ENCODE peak calls at places on chromosomes 16 and 17, in six cellular contexts. S is neural crest cell, D is MM.1S, C is AG09309, W is tibial artery, N is B cell. G is an unnamed sample.

GRCh38 chr16:19148189-19148588 is 19.9 kb upstream of the SYT17 start:
- DNase-seq in S (no peak), C (no peak), W (no peak), N (no peak), D (no peak), G (no peak)

GRCh38 chr17:76369804-76370203 is 14.6 kb upstream of the SPHK1 start:
- DNase-seq in S (no peak), C (no peak), D (no peak), W (no peak), N (no peak), G (no peak)

GRCh38 chr17:42051013-42051400 is 606 bp upstream of the C17orf113 start:
- DNase-seq in W (no peak), N (no peak), C (no peak), S (no peak), D (no peak), G (no peak)

GRCh38 chr17:57898487-57899311 is 48.9 kb upstream of the MRPS23 start:
- DNase-seq in N (no peak), S (peak; percentile 57), D (no peak), W (peak; percentile 51), C (no peak), G (peak; percentile 55)

GRCh38 chr16:11955713-11956123 is 9.3 kb upstream of the TNFRSF17 start:
- DNase-seq in W (no peak), C (peak; percentile 95), N (no peak), D (no peak), S (no peak), G (peak; percentile 98)

GRCh38 chr16:61098505-61098904 is 937.7 kb downstream of the CDH8 start:
- DNase-seq in C (no peak), W (no peak), N (no peak), D (peak; percentile 86), S (no peak), G (no peak)

GRCh38 chr16:78930561-78930960 is 670.0 kb downstream of the MAF start:
- DNase-seq in N (no peak), S (no peak), W (no peak), D (no peak), C (no peak), G (no peak)

GRCh38 chr16:56776562-56776961 is 46.6 kb downstream of the NUP93 start:
- DNase-seq in S (no peak), D (no peak), W (no peak), C (peak; percentile 40), N (no peak), G (no peak)

GRCh38 chr17:2406903-2407790 is 6.3 kb upstream of the MNT start:
- DNase-seq in W (peak; percentile 84), C (peak; percentile 66), N (no peak), D (no peak), S (no peak), G (peak; percentile 97)

GRCh38 chr16:67786491-67786890 is 19.9 kb downstream of the RANBP10 start:
- DNase-seq in N (no peak), C (no peak), S (no peak), D (no peak), W (no peak), G (no peak)

GRCh38 chr17:49987681-49988441 is 7.2 kb downstream of the DLX3 start:
- DNase-seq in N (no peak), C (peak; percentile 59), D (no peak), W (no peak), S (no peak), G (peak; percentile 67)

GRCh38 chr16:26736084-26736483 is 330.6 kb upstream of the C16orf82 start:
- DNase-seq in D (no peak), C (no peak), N (no peak), W (no peak), S (no peak), G (no peak)

GRCh38 chr17:8944083-8944482 is 21.4 kb downstream of the PIK3R5 start:
- DNase-seq in D (no peak), N (no peak), S (no peak), C (no peak), W (no peak), G (no peak)

GRCh38 chr16:66346221-66346620 is 20.3 kb upstream of the CDH5 start:
- DNase-seq in N (no peak), D (no peak), S (no peak), W (no peak), C (no peak), G (no peak)

GRCh38 chr16:66342294-66342900 is 24.1 kb upstream of the CDH5 start:
- DNase-seq in C (no peak), S (peak; percentile 74), W (no peak), D (no peak), N (peak; percentile 24), G (no peak)

DNA sequence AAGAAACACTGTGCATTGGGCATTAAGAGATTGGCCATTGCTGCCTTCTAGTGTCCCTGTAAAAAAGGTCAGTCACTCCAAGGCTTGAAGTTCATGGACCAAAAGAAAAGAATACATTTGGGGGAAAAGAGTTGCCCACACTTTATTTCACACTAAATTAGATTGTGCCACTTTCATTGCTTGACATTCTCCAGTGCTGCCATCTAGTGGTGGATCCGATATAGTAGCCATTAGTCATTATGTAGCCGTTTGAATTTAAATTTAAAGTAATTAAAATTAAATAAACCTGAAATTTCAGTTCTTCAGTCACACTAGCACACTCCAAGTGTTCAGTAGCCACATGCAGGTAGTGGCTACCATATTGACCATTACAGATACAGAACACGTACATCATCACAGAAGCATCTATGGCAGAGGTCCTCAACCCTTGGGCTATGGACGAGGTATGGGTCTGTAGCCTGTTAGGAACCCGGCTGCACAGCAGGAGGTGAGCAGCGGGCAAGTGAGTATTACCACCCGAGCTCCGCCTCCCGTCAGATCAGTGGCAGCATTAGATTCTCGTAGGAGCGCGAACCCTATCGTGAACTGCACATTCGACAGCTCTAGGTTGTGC is 21.9 kb upstream of the CDH5 start:
- DNase-seq in N (peak; percentile 41), C (no peak), D (peak; percentile 40), W (no peak), S (peak; percentile 63), G (peak; percentile 28)
- TF ChIP-seq CTCF in N (peak; percentile 87), C (peak; percentile 64), D (peak; percentile 70), W (peak; percentile 51), S (peak; percentile 85), G (peak; percentile 94)

DNA sequence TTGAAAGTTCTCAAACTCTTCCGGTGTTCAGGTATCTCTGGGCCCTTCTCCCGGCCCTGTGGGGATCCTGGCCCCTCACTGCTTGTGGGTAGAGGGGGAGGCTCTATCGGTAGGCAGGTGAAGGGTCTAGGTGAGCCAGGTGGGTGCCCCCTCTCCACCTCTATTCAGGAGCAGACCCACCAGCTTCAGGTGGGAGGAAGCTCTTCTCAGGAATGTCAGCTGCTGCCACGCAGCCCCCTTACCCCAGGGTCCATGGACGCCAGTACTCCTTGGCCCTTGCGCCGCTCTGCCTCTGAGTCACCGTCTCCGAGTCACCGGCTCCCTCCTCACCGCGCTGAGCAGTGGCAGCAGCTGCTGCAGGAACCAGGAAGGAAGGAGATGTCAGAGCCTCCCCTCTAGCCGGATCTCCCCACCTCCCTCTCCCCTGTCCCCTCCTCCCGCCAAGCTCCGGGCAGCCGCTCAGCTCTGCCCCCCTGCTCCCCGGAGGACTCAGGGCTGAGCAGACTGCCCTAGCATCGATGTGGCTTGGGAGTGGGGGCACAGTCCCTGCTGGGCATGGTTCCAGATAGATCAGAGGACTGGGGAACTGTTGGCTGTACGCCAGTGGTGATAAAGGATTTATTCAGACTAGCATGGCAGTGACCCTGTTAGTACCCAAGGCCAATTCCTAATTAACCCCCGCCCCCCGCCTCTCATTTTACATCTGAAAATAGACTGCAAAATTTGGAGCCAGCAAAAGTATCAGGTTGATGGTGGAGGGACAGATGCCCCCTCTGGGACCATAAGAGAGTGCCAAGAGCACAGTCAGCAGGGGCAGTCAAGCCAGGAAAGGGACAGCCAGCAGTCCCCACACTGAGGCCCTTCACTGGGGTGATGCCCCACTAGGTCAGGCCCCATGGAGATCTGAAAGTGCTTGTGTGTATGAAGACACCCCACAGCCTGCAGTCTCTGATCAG is at the start of gene OSBPL7:
- DNase-seq in C (no peak), N (peak; percentile 79), S (peak; percentile 44), D (peak; percentile 76), W (peak; percentile 68), G (peak; percentile 81)
- TF ChIP-seq CTCF in C (peak; percentile 5), N (no peak), S (no peak), D (peak; percentile 59), W (no peak), G (peak; percentile 13)

GRCh38 chr16:8655184-8655717 is 19.2 kb upstream of the ABAT start:
- DNase-seq in W (no peak), S (peak; percentile 32), D (peak; percentile 66), N (peak; percentile 34), C (no peak), G (no peak)
- TF ChIP-seq CTCF in W (no peak), S (peak; percentile 65), D (peak; percentile 69), N (peak; percentile 9), C (no peak), G (peak; percentile 71)

DNA sequence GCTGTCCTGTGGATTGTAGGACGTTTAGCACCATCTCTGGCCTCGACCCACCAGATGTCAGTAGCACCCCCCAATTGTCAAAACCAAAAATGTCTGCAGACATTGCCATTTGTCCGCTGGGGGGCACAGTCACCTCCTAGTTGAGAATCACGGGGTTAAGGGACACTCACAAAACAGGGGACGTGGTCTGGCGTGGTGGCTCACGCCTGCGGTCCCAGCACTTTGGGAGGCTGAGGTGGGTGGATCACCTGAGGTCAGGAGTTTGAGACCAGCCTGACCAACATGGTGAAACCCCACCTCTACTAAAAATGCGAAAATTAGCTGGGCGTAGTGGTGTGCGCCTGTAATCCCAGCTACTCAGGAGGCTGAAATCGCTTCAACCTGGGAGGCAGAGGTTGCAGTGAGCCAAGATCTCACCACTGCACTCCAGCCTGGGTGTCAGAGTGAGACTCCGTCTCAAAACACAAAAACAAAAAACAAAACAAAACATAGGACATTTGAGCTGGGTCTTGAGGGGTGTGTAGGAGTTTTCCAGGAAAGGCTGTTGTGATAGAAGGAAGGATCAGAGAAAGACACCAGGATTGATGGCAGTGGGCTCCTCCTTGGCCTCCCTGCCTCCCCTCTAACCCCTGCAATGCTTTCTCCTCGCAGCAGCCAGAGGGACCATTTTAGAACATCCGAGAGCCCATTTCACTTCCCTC is 171.8 kb upstream of the GSE1 start:
- DNase-seq in S (no peak), D (no peak), N (no peak), W (no peak), C (no peak), G (no peak)
- TF ChIP-seq CTCF in S (no peak), D (peak; percentile 29), N (no peak), W (no peak), C (no peak), G (no peak)

GRCh38 chr17:36847293-36847645 is 90.0 kb upstream of the LHX1 start:
- DNase-seq in N (no peak), D (no peak), W (no peak), S (no peak), C (no peak), G (no peak)

GRCh38 chr17:36850794-36851193 is 86.5 kb upstream of the LHX1 start:
- DNase-seq in N (no peak), W (no peak), S (no peak), D (no peak), C (no peak), G (peak; percentile 70)

GRCh38 chr17:36851230-36851629 is 86.0 kb upstream of the LHX1 start:
- DNase-seq in S (no peak), D (no peak), C (no peak), N (no peak), W (no peak), G (peak; percentile 32)

GRCh38 chr17:36848008-36848902 is 89.0 kb upstream of the LHX1 start:
- DNase-seq in S (no peak), N (no peak), C (no peak), D (no peak), W (no peak), G (no peak)

DNA sequence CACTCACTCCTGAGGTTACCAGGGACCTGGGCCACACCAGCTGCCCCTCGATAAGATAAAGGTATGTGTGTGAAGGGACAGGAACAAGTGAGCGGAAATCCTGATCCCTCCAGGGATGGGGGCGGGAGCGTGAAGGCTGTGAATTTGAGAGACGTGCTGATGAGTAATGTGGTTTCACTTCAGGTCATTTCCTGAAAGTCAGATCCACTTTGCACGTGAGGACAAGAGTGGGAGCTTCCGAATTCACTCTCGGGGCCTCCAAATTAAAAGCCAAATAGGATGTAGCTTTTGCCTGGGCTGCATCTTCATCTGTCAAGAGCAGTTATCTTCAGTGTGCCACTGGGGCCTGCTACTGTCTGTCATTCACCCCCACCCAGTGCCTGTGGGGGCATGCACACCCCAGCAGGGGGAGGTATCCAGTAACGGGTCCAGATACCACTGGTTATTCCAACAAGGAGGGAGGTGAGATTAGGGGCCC is 87.4 kb upstream of the LHX1 start:
- DNase-seq in N (no peak), S (no peak), D (no peak), W (no peak), C (peak; percentile 11), G (peak; percentile 64)
- TF ChIP-seq CTCF in N (no peak), S (no peak), D (no peak), W (no peak), C (peak; percentile 19), G (peak; percentile 55)